ENCODE peak calls at places on chromosomes 4 and X, in seven cellular contexts. U is omental fat pad; W is WERI-Rb-1; Q is mammary epithelial cell; G is psoas muscle; N is osteocyte; K is CD8-positive, alpha-beta T cell. B is an unnamed sample.
A peak's percentile ranks its signal among the peaks of the same experiment; 100 is the strongest.

GRCh38 chr4:174538123-174538875 is 16.0 kb upstream of the HPGD start:
- DNase-seq in G (no peak), Q (peak; percentile 52), U (no peak), K (no peak), N (no peak), W (no peak), B (no peak)

GRCh38 chr4:7187297-7187592 is 5.1 kb upstream of the SORCS2 start:
- DNase-seq in W (peak; percentile 56), Q (no peak), N (no peak), K (no peak), G (peak; percentile 6), U (no peak), B (no peak)

GRCh38 chr4:140740422-140740821 is 15.8 kb downstream of the TBC1D9 start:
- DNase-seq in G (no peak), U (no peak), K (no peak), Q (no peak), W (no peak), N (no peak), B (no peak)

GRCh38 chr4:7236847-7237246 is 44.5 kb downstream of the SORCS2 start:
- DNase-seq in G (no peak), K (no peak), Q (no peak), N (no peak), U (no peak), W (no peak), B (no peak)

GRCh38 chr4:16693641-16694040 is 204.8 kb downstream of the LDB2 start:
- DNase-seq in U (no peak), G (no peak), N (no peak), Q (no peak), W (no peak), K (no peak), B (no peak)

GRCh38 chrX:78327370-78328048 is at the start of gene CYSLTR1:
- DNase-seq in Q (no peak), K (no peak), U (no peak), W (no peak), N (no peak), G (no peak), B (no peak)

GRCh38 chr4:113637363-113637762 is 124.2 kb downstream of the CAMK2D start:
- DNase-seq in Q (peak; percentile 17), N (no peak), U (no peak), K (no peak), G (no peak), W (no peak), B (no peak)

GRCh38 chr4:54959656-54960055 is 165.7 kb downstream of the KDR start:
- DNase-seq in G (no peak), K (no peak), Q (no peak), U (no peak), N (no peak), W (no peak), B (no peak)

GRCh38 chrX:48512371-48512935 is 3.7 kb downstream of the PORCN start:
- DNase-seq in Q (no peak), G (no peak), N (no peak), K (no peak), W (no peak), U (no peak), B (no peak)

GRCh38 chrX:120857240-120857639 is 18.4 kb downstream of the CT47B1 start:
- DNase-seq in K (no peak), G (no peak), N (no peak), U (no peak), W (peak; percentile 6), Q (no peak), B (peak; percentile 11)
- TF ChIP-seq CTCF in K (no peak), G (no peak), N (no peak), U (no peak), W (peak; percentile 4), Q (no peak), B (no peak)

GRCh38 chr4:94757192-94758140 is at the start of gene BMPR1B:
- DNase-seq in W (peak; percentile 69), N (no peak), U (no peak), Q (peak; percentile 65), G (no peak), K (no peak), B (peak; percentile 28)
- TF ChIP-seq CTCF in W (peak; percentile 25), N (peak; percentile 32), U (no peak), Q (peak; percentile 45), G (peak; percentile 7), K (no peak), B (no peak)

GRCh38 chr4:3785292-3785565 is 19.0 kb downstream of the ADRA2C start:
- DNase-seq in Q (no peak), K (no peak), U (no peak), W (no peak), G (no peak), N (no peak), B (no peak)

GRCh38 chr4:3787489-3788365 is 21.5 kb downstream of the ADRA2C start:
- DNase-seq in U (no peak), K (no peak), W (no peak), N (no peak), Q (no peak), G (no peak), B (no peak)

GRCh38 chr4:3784469-3785291 is 18.5 kb downstream of the ADRA2C start:
- DNase-seq in N (no peak), Q (peak; percentile 32), W (peak; percentile 53), K (no peak), G (no peak), U (no peak), B (peak; percentile 51)

GRCh38 chr4:3788366-3788660 is 22.1 kb downstream of the ADRA2C start:
- DNase-seq in K (no peak), U (no peak), G (no peak), N (no peak), Q (no peak), W (no peak), B (no peak)

DNA sequence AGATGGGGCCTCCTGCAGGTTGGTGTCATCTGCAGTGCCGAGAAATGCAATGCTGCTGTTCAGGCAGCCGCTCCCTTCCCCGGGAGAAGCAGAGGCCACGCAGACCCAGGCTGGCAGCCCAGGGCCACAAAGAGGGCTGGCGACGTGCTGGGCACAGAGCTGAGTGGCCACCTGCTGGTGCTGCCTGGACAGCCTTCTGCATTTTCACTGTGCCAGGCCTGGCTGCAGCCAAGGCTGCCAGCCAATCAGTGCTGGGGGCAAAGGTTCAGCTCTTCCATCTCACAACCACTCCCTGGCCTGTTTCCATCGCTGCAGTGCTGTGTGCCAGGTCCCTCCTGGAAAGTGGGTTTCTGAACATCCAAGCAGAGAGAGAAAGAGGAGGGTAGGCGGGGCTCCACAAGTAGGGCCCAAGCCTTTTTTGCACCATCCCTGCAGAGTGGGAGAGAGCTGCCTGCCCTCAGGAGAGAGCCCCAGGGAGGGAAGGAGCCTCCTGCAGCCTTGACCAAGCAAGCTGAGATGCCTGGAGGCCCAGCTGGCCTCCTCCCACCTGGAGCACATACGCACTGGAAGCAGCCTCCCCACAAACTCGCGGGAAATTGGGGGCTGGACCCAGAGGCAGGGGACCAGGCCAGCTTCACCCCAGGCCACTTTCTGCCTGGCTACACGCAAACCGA is 20.1 kb downstream of the ADRA2C start:
- DNase-seq in U (no peak), K (no peak), W (no peak), N (no peak), Q (no peak), G (no peak), B (peak; percentile 73)
- TF ChIP-seq CTCF in U (no peak), K (no peak), W (no peak), N (no peak), Q (no peak), G (no peak), B (no peak)

GRCh38 chr4:146510942-146511341 is 10.8 kb downstream of the SLC10A7 start:
- DNase-seq in K (no peak), U (no peak), N (no peak), W (no peak), Q (no peak), G (no peak), B (no peak)
- TF ChIP-seq CTCF in K (no peak), U (no peak), N (peak; percentile 28), W (no peak), Q (no peak), G (no peak), B (no peak)

DNA sequence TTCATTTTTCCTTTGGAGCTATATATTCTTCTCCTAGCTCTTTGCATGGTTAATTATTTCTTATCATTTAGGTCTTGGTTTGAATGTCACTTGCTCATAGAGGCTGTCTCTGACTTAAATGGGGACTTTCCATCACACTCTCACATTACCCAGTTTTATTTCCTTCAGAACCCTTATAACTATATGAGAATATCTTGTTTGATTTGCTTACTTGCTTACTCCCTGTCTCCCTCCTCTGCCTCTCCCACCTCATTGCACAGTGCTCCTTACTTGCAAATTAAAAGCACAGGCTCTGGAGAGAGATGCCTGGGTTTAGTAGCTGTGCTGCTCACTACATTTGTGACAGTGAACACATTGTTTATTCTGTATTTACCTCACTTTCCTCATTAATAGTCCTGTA is 174.6 kb downstream of the SOWAHB start:
- DNase-seq in N (no peak), Q (peak; percentile 40), G (no peak), K (no peak), U (no peak), W (no peak), B (no peak)
- TF ChIP-seq CTCF in N (peak; percentile 21), Q (peak; percentile 28), G (no peak), K (no peak), U (no peak), W (no peak), B (no peak)

GRCh38 chr4:186191266-186192067 is at the start of gene CYP4V2:
- DNase-seq in W (peak; percentile 61), N (peak; percentile 89), G (peak; percentile 89), U (peak; percentile 33), Q (peak; percentile 75), K (peak; percentile 83), B (peak; percentile 86)
- TF ChIP-seq CTCF in W (peak; percentile 37), N (peak; percentile 54), G (peak; percentile 46), U (no peak), Q (no peak), K (no peak), B (no peak)

DNA sequence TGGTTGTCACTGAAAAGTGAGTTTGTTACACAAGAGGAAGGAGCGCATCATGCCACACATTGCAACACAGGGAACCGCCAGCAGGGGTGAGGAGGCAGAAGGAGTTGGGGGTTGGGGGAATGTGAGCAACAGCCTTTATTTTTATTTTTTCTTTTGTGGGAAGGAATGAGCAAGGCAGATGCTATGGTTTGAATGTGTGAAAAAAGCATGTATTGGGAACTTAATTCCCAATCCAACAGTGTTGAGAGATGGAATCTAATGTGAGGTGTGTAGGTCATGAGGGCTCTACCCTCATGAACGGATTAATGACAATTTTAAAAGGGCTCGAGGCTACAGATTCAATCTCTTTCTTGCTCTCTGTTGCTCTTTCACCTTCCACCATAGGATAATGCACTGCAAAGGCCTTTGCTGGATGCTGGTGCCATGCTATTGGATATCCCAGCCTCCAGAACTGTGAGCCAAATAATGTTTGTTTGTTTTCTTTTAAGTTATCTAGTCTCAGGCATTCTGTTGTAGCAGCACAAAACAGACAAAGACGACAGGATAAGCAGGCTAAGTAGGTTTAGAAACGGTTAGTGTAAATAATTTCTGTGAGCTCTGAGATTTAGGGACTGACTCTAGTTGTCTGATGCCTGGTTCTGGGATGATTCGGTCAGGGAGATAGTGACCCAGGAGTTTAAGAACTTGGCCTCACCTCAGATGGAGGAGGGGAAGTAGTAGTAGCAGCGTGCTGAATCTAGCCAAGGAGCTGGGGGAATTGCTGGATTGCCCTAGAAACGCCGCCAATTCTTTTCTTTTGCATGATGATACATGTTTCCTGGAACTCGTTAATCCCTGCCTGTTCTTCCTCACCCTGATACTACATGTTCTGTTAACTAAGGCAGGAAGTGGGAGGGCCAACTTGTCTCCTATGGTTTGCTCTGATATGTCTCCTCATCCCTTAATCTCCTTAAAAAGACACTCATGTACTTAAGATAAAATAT is 156.6 kb upstream of the CTSO start:
- DNase-seq in U (no peak), N (no peak), G (no peak), K (no peak), Q (peak; percentile 83), W (peak; percentile 70), B (peak; percentile 3)
- TF ChIP-seq CTCF in U (no peak), N (no peak), G (no peak), K (no peak), Q (peak; percentile 61), W (peak; percentile 52), B (no peak)

B was measured in Calu3.